ENCODE peak calls at places on chromosomes 2 and 18, in nine cellular contexts. L is stimulated activated naive CD8-positive, alpha-beta T cell treated with anti-CD3 and anti-CD28 coated beads, Interleukin-15, Interleukin-2, amounts not matched to agents 100 U/mL and 50 U/mL, for 24 hours; S is NCI-H1092; U is stimulated activated CD4-positive, alpha-beta T cell treated with anti-CD3 and anti-CD28 coated beads, Interleukin-2, amount 100 ng/mL, for 24 hours; H is T1000; D is HEK293T; Q is iris pigment epithelial cell; O is effector memory CD4-positive, alpha-beta T cell; T is left cardiac atrium. X is an unnamed sample.

GRCh38 chr2:71665168-71666093 is 212.1 kb downstream of the DYSF start:
- DNase-seq in D (peak; percentile 2), U (no peak), S (no peak), L (no peak), T (no peak), O (no peak), Q (no peak), H (no peak), X (no peak)

GRCh38 chr2:237624565-237624964 is 2.8 kb upstream of the LRRFIP1 start:
- DNase-seq in D (no peak), Q (no peak), U (no peak), L (no peak), O (no peak), H (no peak), T (no peak), S (no peak), X (no peak)

GRCh38 chr2:171390941-171391516 is 42.8 kb downstream of the METTL8 start:
- DNase-seq in O (no peak), U (no peak), S (no peak), D (no peak), Q (peak; percentile 75), L (no peak), T (no peak), H (no peak), X (no peak)

GRCh38 chr2:189982777-189983394 is 79.6 kb downstream of the MSTN start:
- DNase-seq in O (no peak), H (no peak), T (no peak), L (no peak), U (no peak), Q (peak; percentile 1), D (peak; percentile 49), S (no peak), X (no peak)

GRCh38 chr18:44047585-44047984 is 633.1 kb upstream of the SETBP1 start:
- DNase-seq in T (no peak), D (no peak), L (no peak), H (no peak), O (no peak), U (no peak), Q (no peak), S (no peak), X (no peak)

GRCh38 chr18:46660955-46661749 is 4.1 kb upstream of the LOXHD1 start:
- DNase-seq in T (no peak), O (no peak), Q (peak; percentile 30), L (no peak), S (no peak), U (no peak), D (peak; percentile 8), H (no peak), X (no peak)

GRCh38 chr2:43109261-43109743 is 117.1 kb downstream of the ZFP36L2 start:
- DNase-seq in H (no peak), S (no peak), D (no peak), U (no peak), Q (no peak), L (no peak), O (no peak), T (no peak), X (no peak)

GRCh38 chr2:178193823-178194599 is at the start of gene OSBPL6:
- DNase-seq in H (peak; percentile 76), Q (peak; percentile 85), S (peak; percentile 36), D (peak; percentile 85), O (peak; percentile 37), L (peak; percentile 70), U (peak; percentile 75), T (peak; percentile 87), X (peak; percentile 81)

GRCh38 chr2:165634855-165635254 is 159.2 kb downstream of the GALNT3 start:
- DNase-seq in H (no peak), S (peak; percentile 58), U (no peak), L (no peak), D (peak; percentile 25), Q (peak; percentile 40), T (peak; percentile 53), O (no peak), X (no peak)

GRCh38 chr2:216235462-216235861 is 126.3 kb downstream of the XRCC5 start:
- DNase-seq in D (no peak), S (peak; percentile 14), T (no peak), L (no peak), U (no peak), H (no peak), O (no peak), Q (no peak), X (no peak)

GRCh38 chr2:3082705-3083104 is 294.9 kb downstream of the EIPR1 start:
- DNase-seq in Q (no peak), L (no peak), T (no peak), S (no peak), D (no peak), U (no peak), O (no peak), H (no peak), X (no peak)

GRCh38 chr2:121210691-121211090 is 74.3 kb downstream of the TFCP2L1 start:
- DNase-seq in Q (no peak), S (no peak), T (no peak), O (no peak), L (no peak), U (no peak), D (no peak), H (no peak), X (no peak)

GRCh38 chr2:40690036-40690435 is 238.1 kb upstream of the SLC8A1 start:
- DNase-seq in U (no peak), O (no peak), H (no peak), Q (no peak), D (no peak), T (no peak), S (no peak), L (no peak), X (no peak)

GRCh38 chr2:101998556-101999121 is 6.9 kb downstream of the IL1R2 start:
- DNase-seq in U (peak; percentile 34), T (no peak), Q (no peak), L (no peak), H (no peak), D (no peak), O (no peak), S (no peak), X (no peak)